ENCODE peak calls at places on chromosomes 1 and 21, in four cellular contexts. One of them, this sample, is unnamed.

GRCh38 chr1:1013922-1014617 is 773 bp downstream of the ISG15 start:
- DNase-seq in endothelial cell of umbilical vein: no peak
- DNase-seq in transverse colon: no peak
- DNase-seq in GM12878: no peak
- DNase-seq in this sample: no peak

GRCh38 chr21:25313891-25314646 is 293.2 kb downstream of the MRPL39 start:
- DNase-seq in endothelial cell of umbilical vein: no peak
- DNase-seq in transverse colon: no peak
- DNase-seq in GM12878: no peak
- DNase-seq in this sample: no peak

GRCh38 chr1:200150721-200151120 is 123.2 kb downstream of the NR5A2 start:
- DNase-seq in endothelial cell of umbilical vein: no peak
- DNase-seq in transverse colon: no peak
- DNase-seq in GM12878: peak
- DNase-seq in this sample: no peak

GRCh38 chr1:155499953-155500621 is 62.5 kb downstream of the ASH1L start:
- DNase-seq in transverse colon: peak
- DNase-seq in endothelial cell of umbilical vein: peak
- DNase-seq in GM12878: peak
- DNase-seq in this sample: no peak

GRCh38 chr21:41442496-41443186 is 16.6 kb downstream of the MX1 start:
- DNase-seq in GM12878: no peak
- DNase-seq in transverse colon: no peak
- DNase-seq in endothelial cell of umbilical vein: no peak
- DNase-seq in this sample: no peak

GRCh38 chr1:90708826-90709225 is 8.3 kb downstream of the BARHL2 start:
- DNase-seq in GM12878: no peak
- DNase-seq in transverse colon: no peak
- DNase-seq in endothelial cell of umbilical vein: no peak
- DNase-seq in this sample: no peak

GRCh38 chr1:78650114-78650513 is 483 bp downstream of the IFI44 start:
- DNase-seq in endothelial cell of umbilical vein: peak
- DNase-seq in transverse colon: no peak
- DNase-seq in GM12878: no peak
- DNase-seq in this sample: no peak

GRCh38 chr1:17059391-17060128 is 5.7 kb upstream of the SDHB start:
- DNase-seq in endothelial cell of umbilical vein: peak
- DNase-seq in GM12878: peak
- DNase-seq in transverse colon: peak
- DNase-seq in this sample: no peak

GRCh38 chr1:197526736-197527371 is 248.4 kb downstream of the DENND1B start:
- DNase-seq in transverse colon: no peak
- DNase-seq in endothelial cell of umbilical vein: peak
- DNase-seq in GM12878: no peak
- DNase-seq in this sample: no peak

GRCh38 chr1:58650141-58650540 is 49.7 kb downstream of the MYSM1 start:
- DNase-seq in endothelial cell of umbilical vein: no peak
- DNase-seq in transverse colon: no peak
- DNase-seq in GM12878: no peak
- DNase-seq in this sample: no peak

GRCh38 chr1:56397811-56398231 is 181.5 kb downstream of the PLPP3 start:
- DNase-seq in GM12878: no peak
- DNase-seq in endothelial cell of umbilical vein: no peak
- DNase-seq in transverse colon: no peak
- DNase-seq in this sample: no peak

GRCh38 chr1:229058111-229058551 is 212.8 kb upstream of the RAB4A start:
- DNase-seq in endothelial cell of umbilical vein: no peak
- DNase-seq in GM12878: no peak
- DNase-seq in transverse colon: no peak
- DNase-seq in this sample: no peak

GRCh38 chr1:160342520-160342919 is 530 bp downstream of the COPA start:
- DNase-seq in endothelial cell of umbilical vein: peak
- DNase-seq in transverse colon: no peak
- DNase-seq in GM12878: no peak
- DNase-seq in this sample: no peak

GRCh38 chr1:241825581-241825980 is 22.4 kb upstream of the EXO1 start:
- DNase-seq in transverse colon: no peak
- DNase-seq in GM12878: no peak
- DNase-seq in endothelial cell of umbilical vein: no peak
- DNase-seq in this sample: no peak

GRCh38 chr1:94271373-94271772 is 34.0 kb upstream of the ARHGAP29 start:
- DNase-seq in transverse colon: no peak
- DNase-seq in GM12878: no peak
- DNase-seq in endothelial cell of umbilical vein: no peak
- DNase-seq in this sample: no peak

GRCh38 chr1:9687120-9687875 is 35.8 kb downstream of the PIK3CD start:
- DNase-seq in transverse colon: peak
- DNase-seq in GM12878: no peak
- DNase-seq in endothelial cell of umbilical vein: peak
- DNase-seq in this sample: peak

GRCh38 chr1:61120998-61121397 is 38.6 kb downstream of the NFIA start:
- DNase-seq in GM12878: no peak
- DNase-seq in endothelial cell of umbilical vein: no peak
- DNase-seq in transverse colon: no peak
- DNase-seq in this sample: no peak

GRCh38 chr1:206969090-206969489 is 1.2 kb downstream of the FCAMR start:
- DNase-seq in transverse colon: peak
- DNase-seq in endothelial cell of umbilical vein: no peak
- DNase-seq in GM12878: no peak
- DNase-seq in this sample: no peak

GRCh38 chr1:38804062-38804886 is 55.3 kb downstream of the RRAGC start:
- DNase-seq in transverse colon: no peak
- DNase-seq in endothelial cell of umbilical vein: no peak
- DNase-seq in GM12878: no peak
- DNase-seq in this sample: no peak

GRCh38 chr1:83692524-83693336 is 306.2 kb downstream of the TTLL7 start:
- DNase-seq in endothelial cell of umbilical vein: peak
- DNase-seq in GM12878: peak
- DNase-seq in transverse colon: no peak
- DNase-seq in this sample: no peak

GRCh38 chr1:190583862-190584261 is 106.2 kb upstream of the BRINP3 start:
- DNase-seq in GM12878: no peak
- DNase-seq in transverse colon: no peak
- DNase-seq in endothelial cell of umbilical vein: no peak
- DNase-seq in this sample: no peak

GRCh38 chr21:41488080-41488479 is 19.9 kb downstream of the TMPRSS2 start:
- DNase-seq in endothelial cell of umbilical vein: no peak
- DNase-seq in GM12878: no peak
- DNase-seq in transverse colon: no peak
- DNase-seq in this sample: no peak

GRCh38 chr1:84506729-84507453 is 510 bp upstream of the GNG5 start:
- DNase-seq in GM12878: no peak
- DNase-seq in transverse colon: no peak
- DNase-seq in endothelial cell of umbilical vein: no peak
- DNase-seq in this sample: no peak

GRCh38 chr1:61450454-61451213 is 274.3 kb downstream of the TM2D1 start:
- DNase-seq in endothelial cell of umbilical vein: peak
- DNase-seq in GM12878: no peak
- DNase-seq in transverse colon: peak
- DNase-seq in this sample: no peak

GRCh38 chr1:33049381-33049780 is 12.7 kb upstream of the AK2 start:
- DNase-seq in transverse colon: no peak
- DNase-seq in endothelial cell of umbilical vein: no peak
- DNase-seq in GM12878: no peak
- DNase-seq in this sample: no peak

GRCh38 chr1:227388771-227389170 is 70.5 kb upstream of the CDC42BPA start:
- DNase-seq in transverse colon: no peak
- DNase-seq in endothelial cell of umbilical vein: no peak
- DNase-seq in GM12878: no peak
- DNase-seq in this sample: no peak

GRCh38 chr1:232705815-232706575 is 76.1 kb upstream of the SIPA1L2 start:
- DNase-seq in GM12878: no peak
- DNase-seq in transverse colon: no peak
- DNase-seq in endothelial cell of umbilical vein: no peak
- DNase-seq in this sample: no peak

GRCh38 chr1:107575226-107575625 is 389.8 kb downstream of the VAV3 start:
- DNase-seq in endothelial cell of umbilical vein: no peak
- DNase-seq in transverse colon: no peak
- DNase-seq in GM12878: no peak
- DNase-seq in this sample: no peak

GRCh38 chr21:36330904-36331303 is 10.9 kb downstream of the MORC3 start:
- DNase-seq in GM12878: peak
- DNase-seq in endothelial cell of umbilical vein: peak
- DNase-seq in transverse colon: peak
- DNase-seq in this sample: no peak

GRCh38 chr1:47918257-47918867 is 78.8 kb downstream of the TRABD2B start:
- DNase-seq in transverse colon: no peak
- DNase-seq in GM12878: no peak
- DNase-seq in endothelial cell of umbilical vein: peak
- DNase-seq in this sample: no peak

GRCh38 chr1:192860478-192861185 is 51.8 kb downstream of the RGS2 start:
- DNase-seq in transverse colon: no peak
- DNase-seq in GM12878: no peak
- DNase-seq in endothelial cell of umbilical vein: no peak
- DNase-seq in this sample: no peak

GRCh38 chr21:37028579-37028978 is 22.1 kb downstream of the RIPPLY3 start:
- DNase-seq in transverse colon: no peak
- DNase-seq in endothelial cell of umbilical vein: no peak
- DNase-seq in GM12878: no peak
- DNase-seq in this sample: no peak

GRCh38 chr1:243483084-243483845 is 227.4 kb downstream of the SDCCAG8 start:
- DNase-seq in transverse colon: no peak
- DNase-seq in endothelial cell of umbilical vein: no peak
- DNase-seq in GM12878: no peak
- DNase-seq in this sample: no peak

GRCh38 chr1:95953005-95953404 is 719.0 kb downstream of the RWDD3 start:
- DNase-seq in endothelial cell of umbilical vein: peak
- DNase-seq in GM12878: no peak
- DNase-seq in transverse colon: no peak
- DNase-seq in this sample: no peak

DNA sequence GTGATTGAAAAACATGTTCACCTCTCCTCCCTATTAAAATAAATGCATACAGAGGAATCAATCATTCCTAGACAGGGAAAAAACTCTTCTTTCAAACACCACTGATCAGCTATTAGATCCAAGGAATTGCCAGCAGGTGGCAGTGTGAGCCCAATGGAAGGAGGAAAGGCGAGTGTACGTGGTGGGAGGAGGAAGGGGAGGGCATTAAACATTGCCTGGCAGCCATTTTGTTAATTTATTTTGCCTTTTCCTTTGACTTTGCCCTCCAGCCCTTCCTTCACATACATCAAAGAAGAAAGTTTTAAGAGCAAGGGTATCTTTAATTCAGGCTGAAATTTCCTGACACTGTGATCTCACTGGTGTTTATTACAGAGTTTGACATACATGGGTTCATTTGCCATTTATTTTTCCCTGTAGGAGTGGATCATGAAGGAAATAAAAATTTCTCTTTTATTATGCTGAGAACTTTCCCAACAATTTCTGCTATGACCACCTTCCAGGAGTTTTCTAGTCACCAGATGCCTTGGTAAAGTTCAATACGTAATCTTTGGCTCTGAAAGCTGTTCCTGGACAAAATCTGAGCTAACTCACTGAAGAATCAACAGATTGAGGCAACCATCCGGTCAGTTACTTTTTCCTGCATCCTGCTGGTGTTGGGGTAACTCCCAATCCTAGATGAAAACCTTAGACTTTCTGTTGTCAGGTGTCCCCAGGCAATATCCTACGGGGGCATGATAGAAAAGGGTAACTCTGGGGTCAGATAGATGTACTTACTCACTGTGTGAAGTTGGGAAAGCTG is 1.9 kb upstream of the GNAI3 start:
- DNase-seq in endothelial cell of umbilical vein: peak
- DNase-seq in transverse colon: peak
- DNase-seq in GM12878: peak
- DNase-seq in this sample: peak
- TF ChIP-seq POLR2A in endothelial cell of umbilical vein: peak
- TF ChIP-seq POLR2A in transverse colon: peak
- TF ChIP-seq POLR2A in GM12878: no peak
- TF ChIP-seq POLR2A in this sample: no peak

GRCh38 chr1:53326088-53326597 is 1.7 kb downstream of the LRP8 start:
- DNase-seq in transverse colon: peak
- DNase-seq in GM12878: peak
- DNase-seq in endothelial cell of umbilical vein: peak
- DNase-seq in this sample: peak

GRCh38 chr1:53328009-53328489 is at the start of gene LRP8:
- DNase-seq in GM12878: no peak
- DNase-seq in endothelial cell of umbilical vein: peak
- DNase-seq in transverse colon: peak
- DNase-seq in this sample: peak

GRCh38 chr1:53326598-53327182 is 1.2 kb downstream of the LRP8 start:
- DNase-seq in endothelial cell of umbilical vein: peak
- DNase-seq in transverse colon: no peak
- DNase-seq in GM12878: no peak
- DNase-seq in this sample: no peak

GRCh38 chr1:53328490-53329182 is 766 bp upstream of the LRP8 start:
- DNase-seq in endothelial cell of umbilical vein: no peak
- DNase-seq in GM12878: no peak
- DNase-seq in transverse colon: peak
- DNase-seq in this sample: peak

GRCh38 chr1:53327183-53327941 is 508 bp downstream of the LRP8 start:
- DNase-seq in GM12878: no peak
- DNase-seq in transverse colon: peak
- DNase-seq in endothelial cell of umbilical vein: peak
- DNase-seq in this sample: no peak
- TF ChIP-seq POLR2A in GM12878: peak
- TF ChIP-seq POLR2A in transverse colon: no peak
- TF ChIP-seq POLR2A in endothelial cell of umbilical vein: no peak
- TF ChIP-seq POLR2A in this sample: no peak

GRCh38 chr1:167726038-167726437 is 4.3 kb downstream of the MPZL1 start:
- DNase-seq in transverse colon: no peak
- DNase-seq in endothelial cell of umbilical vein: no peak
- DNase-seq in GM12878: no peak
- DNase-seq in this sample: no peak
- TF ChIP-seq POLR2A in transverse colon: no peak
- TF ChIP-seq POLR2A in endothelial cell of umbilical vein: no peak
- TF ChIP-seq POLR2A in GM12878: no peak
- TF ChIP-seq POLR2A in this sample: no peak

DNA sequence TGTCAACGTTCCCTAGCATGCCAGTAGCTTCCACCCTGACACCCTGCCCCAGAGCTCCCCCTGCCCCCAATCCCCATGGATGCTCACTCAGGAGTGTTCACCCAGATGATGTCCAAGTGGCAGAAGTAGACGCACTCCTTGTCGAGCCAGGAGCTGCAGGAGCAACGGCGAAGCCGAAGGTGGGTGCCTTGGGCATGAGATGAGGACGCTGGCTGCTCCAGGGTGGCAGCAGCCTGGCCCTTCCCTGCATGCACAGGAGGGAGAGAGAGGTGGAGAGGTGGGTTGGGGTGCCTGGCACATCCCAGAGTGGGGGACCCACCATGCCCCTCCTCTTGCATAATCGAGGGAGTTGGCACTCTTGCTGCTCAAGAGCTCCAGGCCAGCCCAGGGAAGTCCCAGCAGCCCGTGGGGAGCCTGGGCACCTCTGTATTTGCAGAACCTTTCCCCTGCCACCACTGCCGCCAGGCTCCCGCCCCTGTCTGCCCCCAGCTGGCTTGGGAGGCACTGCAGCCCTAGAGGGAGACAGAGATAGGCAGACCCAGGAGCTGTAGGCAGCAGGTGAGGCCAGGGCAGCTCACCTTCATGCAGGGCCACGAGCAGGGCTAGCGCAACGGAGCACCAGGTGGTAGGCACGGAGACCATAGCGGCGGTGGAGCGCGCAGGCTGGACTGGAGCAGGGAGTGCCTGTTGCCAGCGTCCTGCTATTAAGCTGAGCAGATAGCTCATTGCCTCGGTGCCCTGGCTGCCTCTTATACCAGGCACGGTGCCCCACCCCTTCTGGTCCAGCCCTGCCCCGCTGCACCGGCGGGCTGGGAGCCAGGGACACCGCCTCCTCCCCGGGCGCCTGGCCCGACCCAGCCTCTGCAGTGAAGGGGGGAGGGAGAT is at the start of gene EDN2:
- DNase-seq in endothelial cell of umbilical vein: no peak
- DNase-seq in transverse colon: peak
- DNase-seq in GM12878: no peak
- DNase-seq in this sample: no peak
- TF ChIP-seq POLR2A in endothelial cell of umbilical vein: no peak
- TF ChIP-seq POLR2A in transverse colon: peak
- TF ChIP-seq POLR2A in GM12878: no peak
- TF ChIP-seq POLR2A in this sample: no peak